ENCODE peak calls at places on chromosome 10, in four cellular contexts. L is heart left ventricle, S is AG10803, B is HAP-1. V is an unnamed sample.

GRCh38 chr10:132872658-132873057 is 69.7 kb downstream of the CFAP46 start:
- DNase-seq in L (no peak), S (no peak), B (no peak), V (no peak)

GRCh38 chr10:71545001-71545400 is 148.3 kb downstream of the CDH23 start:
- DNase-seq in L (no peak), S (no peak), B (no peak), V (no peak)

GRCh38 chr10:125911990-125912389 is 15.6 kb downstream of the FANK1 start:
- DNase-seq in L (no peak), S (no peak), B (no peak), V (no peak)

GRCh38 chr10:103493911-103494877 is 689 bp downstream of the NEURL1 start:
- DNase-seq in L (no peak), S (no peak), B (no peak), V (no peak)

GRCh38 chr10:80603516-80603915 is 65.8 kb downstream of the SH2D4B start:
- DNase-seq in L (no peak), S (no peak), B (no peak), V (no peak)

GRCh38 chr10:98589007-98589406 is 142.3 kb upstream of the HPS1 start:
- DNase-seq in L (no peak), S (peak), B (no peak), V (peak)

GRCh38 chr10:118563373-118563890 is 32.0 kb downstream of the PRLHR start:
- DNase-seq in L (no peak), S (no peak), B (no peak), V (no peak)

GRCh38 chr10:44339218-44339617 is 45.7 kb downstream of the CXCL12 start:
- DNase-seq in L (no peak), S (no peak), B (no peak), V (peak)

GRCh38 chr10:127384532-127384931 is 164.6 kb upstream of the NPS start:
- DNase-seq in L (no peak), S (no peak), B (no peak), V (no peak)

GRCh38 chr10:43214071-43214955 is 52.6 kb downstream of the RASGEF1A start:
- DNase-seq in L (no peak), S (peak), B (no peak), V (peak)

GRCh38 chr10:50224330-50224952 is 26.9 kb downstream of the ASAH2 start:
- DNase-seq in L (peak), S (peak), B (peak), V (peak)

GRCh38 chr10:124076334-124076733 is 17.1 kb downstream of the CHST15 start:
- DNase-seq in L (no peak), S (no peak), B (no peak), V (no peak)

GRCh38 chr10:110837418-110838120 is 34.2 kb upstream of the PDCD4 start:
- DNase-seq in L (no peak), S (no peak), B (no peak), V (no peak)

GRCh38 chr10:100222529-100222928 is 6.9 kb downstream of the CHUK start:
- DNase-seq in L (no peak), S (no peak), B (no peak), V (no peak)

GRCh38 chr10:100370561-100370975 is 23.5 kb downstream of the SCD start:
- DNase-seq in L (no peak), S (peak), B (no peak), V (peak)

GRCh38 chr10:67045404-67045803 is 119.6 kb downstream of the LRRTM3 start:
- DNase-seq in L (no peak), S (no peak), B (no peak), V (no peak)

GRCh38 chr10:98135222-98135899 is 904 bp downstream of the R3HCC1L start:
- DNase-seq in L (no peak), S (peak), B (no peak), V (peak)

GRCh38 chr10:96830511-96831199 is 1.4 kb upstream of the LCOR start:
- DNase-seq in L (peak), S (peak), B (peak), V (peak)
- H3K4me3 ChIP-seq in L (no peak), S (no peak), B (no peak), V (no peak)

GRCh38 chr10:78859769-78860168 is 209.0 kb upstream of the ZMIZ1 start:
- DNase-seq in L (no peak), S (no peak), B (no peak), V (no peak)

GRCh38 chr10:78859266-78859665 is 209.5 kb upstream of the ZMIZ1 start:
- DNase-seq in L (no peak), S (no peak), B (no peak), V (no peak)

GRCh38 chr10:78856421-78856820 is 212.3 kb upstream of the ZMIZ1 start:
- DNase-seq in L (peak), S (no peak), B (no peak), V (no peak)

GRCh38 chr10:78860260-78860914 is 208.4 kb upstream of the ZMIZ1 start:
- DNase-seq in L (no peak), S (no peak), B (no peak), V (no peak)

GRCh38 chr10:78857193-78857592 is 211.6 kb upstream of the ZMIZ1 start:
- DNase-seq in L (no peak), S (no peak), B (no peak), V (no peak)
- H3K4me3 ChIP-seq in L (no peak), S (no peak), B (no peak), V (no peak)

GRCh38 chr10:32960022-32960421 is 2.0 kb upstream of the ITGB1 start:
- DNase-seq in L (no peak), S (no peak), B (no peak), V (no peak)
- H3K4me3 ChIP-seq in L (peak), S (peak), B (peak), V (peak)

GRCh38 chr10:60944910-60945297 is 919 bp upstream of the RHOBTB1 start:
- DNase-seq in L (no peak), S (no peak), B (no peak), V (no peak)

GRCh38 chr10:60942604-60943269 is 1.2 kb downstream of the RHOBTB1 start:
- DNase-seq in L (peak), S (peak), B (peak), V (peak)

GRCh38 chr10:60943372-60944158 is 420 bp downstream of the RHOBTB1 start:
- DNase-seq in L (peak), S (peak), B (peak), V (peak)

GRCh38 chr10:60942134-60942533 is 1.9 kb downstream of the RHOBTB1 start:
- DNase-seq in L (no peak), S (no peak), B (no peak), V (no peak)

GRCh38 chr10:60944159-60944909 is at the start of gene RHOBTB1:
- DNase-seq in L (peak), S (peak), B (peak), V (peak)
- H3K4me3 ChIP-seq in L (peak), S (peak), B (peak), V (peak)

GRCh38 chr10:86366902-86367338 is 325 bp upstream of the GRID1 start:
- DNase-seq in L (no peak), S (no peak), B (no peak), V (no peak)
- H3K4me3 ChIP-seq in L (peak), S (no peak), B (peak), V (peak)

GRCh38 chr10:56231436-56231835 is 129.6 kb downstream of the ZWINT start:
- DNase-seq in L (no peak), S (no peak), B (no peak), V (peak)
- H3K4me3 ChIP-seq in L (no peak), S (no peak), B (no peak), V (no peak)

DNA sequence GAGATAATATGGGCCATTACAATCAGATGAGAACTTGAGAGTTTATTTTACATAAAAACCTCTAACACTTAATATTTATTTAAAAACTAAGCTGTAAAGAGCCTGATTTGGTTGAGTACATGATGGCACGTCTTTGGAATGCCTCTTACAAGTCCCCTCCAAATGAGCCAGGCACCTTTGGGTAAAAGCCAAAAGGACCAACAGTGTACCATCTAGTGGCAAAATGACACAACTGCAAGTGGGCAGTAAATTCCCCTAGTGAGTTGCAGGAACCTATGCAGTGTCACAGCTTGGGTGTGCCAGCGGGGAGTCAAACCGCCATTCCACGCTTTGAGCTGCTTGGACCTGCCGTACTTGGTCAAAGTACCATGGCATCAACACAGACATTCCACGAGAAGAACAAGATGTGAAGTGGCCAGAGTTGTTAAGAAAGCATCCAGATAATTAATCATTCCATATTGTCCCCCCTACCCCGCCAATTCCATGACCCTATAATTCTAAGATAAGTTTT is 115.3 kb downstream of the SORBS1 start:
- DNase-seq in L (peak), S (peak), B (peak), V (peak)
- H3K4me3 ChIP-seq in L (no peak), S (no peak), B (no peak), V (no peak)

V was measured in bronchial epithelial cell.